ENCODE peak calls at places on chromosomes 3 and 15, in six cellular contexts. D, R, Y, G, O and L are unnamed samples.

GRCh38 chr3:177824190-177824786 is 627.0 kb upstream of the TBL1XR1 start:
- DNase-seq in D (no peak), R (no peak), Y (peak; percentile 78), G (no peak), O (no peak), L (peak; percentile 89)

GRCh38 chr15:100879461-100880138 is at the start of gene ALDH1A3:
- DNase-seq in D (no peak), R (no peak), Y (peak; percentile 83), G (peak; percentile 46), O (no peak), L (peak; percentile 13)

GRCh38 chr15:31499953-31500808 is 173.5 kb downstream of the KLF13 start:
- DNase-seq in D (no peak), R (no peak), Y (no peak), G (no peak), O (no peak), L (no peak)

GRCh38 chr15:92884813-92885461 is 15.2 kb upstream of the CHD2 start:
- DNase-seq in D (no peak), R (no peak), Y (no peak), G (no peak), O (no peak), L (peak; percentile 35)

GRCh38 chr15:80934761-80935221 is 54.8 kb downstream of the MESD start:
- DNase-seq in D (no peak), R (no peak), Y (no peak), G (no peak), O (peak; percentile 33), L (peak; percentile 83)

GRCh38 chr3:50525987-50526386 is 22.6 kb upstream of the CACNA2D2 start:
- DNase-seq in D (no peak), R (peak; percentile 39), Y (peak; percentile 64), G (peak; percentile 74), O (no peak), L (peak; percentile 63)

GRCh38 chr3:194389269-194389668 is 9.8 kb downstream of the GP5 start:
- DNase-seq in D (no peak), R (no peak), Y (no peak), G (no peak), O (no peak), L (no peak)

GRCh38 chr3:70738310-70738681 is 425.9 kb upstream of the MDFIC2 start:
- DNase-seq in D (no peak), R (no peak), Y (no peak), G (no peak), O (no peak), L (no peak)

GRCh38 chr15:57091626-57092025 is 173.2 kb downstream of the TCF12 start:
- DNase-seq in D (no peak), R (no peak), Y (no peak), G (no peak), O (no peak), L (no peak)

GRCh38 chr15:50425219-50425618 is 1.0 kb downstream of the USP8 start:
- DNase-seq in D (no peak), R (no peak), Y (no peak), G (no peak), O (no peak), L (peak; percentile 10)

GRCh38 chr3:190601597-190601996 is 87.7 kb downstream of the IL1RAP start:
- DNase-seq in D (no peak), R (no peak), Y (no peak), G (no peak), O (no peak), L (no peak)

GRCh38 chr3:141050913-141051632 is at the start of gene SPSB4:
- DNase-seq in D (peak; percentile 85), R (no peak), Y (peak; percentile 93), G (no peak), O (peak; percentile 79), L (peak; percentile 31)

GRCh38 chr3:141052570-141053069 is 1.5 kb downstream of the SPSB4 start:
- DNase-seq in D (peak; percentile 56), R (no peak), Y (peak; percentile 75), G (no peak), O (no peak), L (no peak)

GRCh38 chr3:141049681-141050080 is 1.5 kb upstream of the SPSB4 start:
- DNase-seq in D (no peak), R (no peak), Y (no peak), G (no peak), O (peak; percentile 39), L (peak; percentile 8)

GRCh38 chr3:141050576-141050912 is 603 bp upstream of the SPSB4 start:
- DNase-seq in D (no peak), R (no peak), Y (no peak), G (no peak), O (peak; percentile 28), L (no peak)

GRCh38 chr3:141051641-141052569 is 758 bp downstream of the SPSB4 start:
- DNase-seq in D (peak; percentile 58), R (no peak), Y (peak; percentile 72), G (no peak), O (no peak), L (peak; percentile 24)
- TF ChIP-seq CTCF in D (no peak), R (no peak), Y (no peak), G (no peak), O (no peak), L (no peak)

GRCh38 chr3:150729682-150730360 is 26.1 kb upstream of the ERICH6 start:
- DNase-seq in D (no peak), R (no peak), Y (no peak), G (no peak), O (no peak), L (no peak)
- TF ChIP-seq CTCF in D (no peak), R (no peak), Y (no peak), G (no peak), O (no peak), L (no peak)

GRCh38 chr15:34618073-34618472 is 34.6 kb upstream of the GOLGA8B start:
- DNase-seq in D (no peak), R (no peak), Y (no peak), G (no peak), O (no peak), L (no peak)

GRCh38 chr15:34620122-34620521 is 36.7 kb upstream of the GOLGA8B start:
- DNase-seq in D (no peak), R (no peak), Y (no peak), G (no peak), O (no peak), L (no peak)

GRCh38 chr15:34619151-34619550 is 35.7 kb upstream of the GOLGA8B start:
- DNase-seq in D (no peak), R (no peak), Y (no peak), G (no peak), O (no peak), L (no peak)

GRCh38 chr15:34613997-34614396 is 30.5 kb upstream of the GOLGA8B start:
- DNase-seq in D (no peak), R (no peak), Y (no peak), G (no peak), O (peak; percentile 10), L (no peak)

DNA sequence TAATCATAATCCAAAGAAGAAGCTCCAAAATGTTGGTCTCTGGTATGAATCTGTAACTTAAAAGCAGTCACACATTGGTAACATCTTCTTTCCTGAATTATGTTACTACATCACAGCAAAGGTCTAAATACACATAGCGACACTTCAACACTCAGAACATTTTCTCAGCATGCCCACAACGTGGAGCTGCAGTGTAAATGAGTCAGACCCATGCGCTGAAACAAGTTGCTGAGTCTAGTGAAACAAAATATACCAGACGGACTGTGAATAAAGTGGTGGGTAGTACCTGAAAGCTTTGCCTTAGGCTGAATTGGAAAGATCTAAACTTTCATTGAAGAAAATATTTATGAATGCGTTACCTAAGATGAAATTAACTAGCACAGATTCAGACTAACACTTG is 33.2 kb upstream of the GOLGA8B start:
- DNase-seq in D (no peak), R (no peak), Y (no peak), G (no peak), O (peak; percentile 55), L (peak; percentile 87)
- TF ChIP-seq CTCF in D (peak; percentile 48), R (no peak), Y (no peak), G (no peak), O (peak; percentile 32), L (peak; percentile 63)

DNA sequence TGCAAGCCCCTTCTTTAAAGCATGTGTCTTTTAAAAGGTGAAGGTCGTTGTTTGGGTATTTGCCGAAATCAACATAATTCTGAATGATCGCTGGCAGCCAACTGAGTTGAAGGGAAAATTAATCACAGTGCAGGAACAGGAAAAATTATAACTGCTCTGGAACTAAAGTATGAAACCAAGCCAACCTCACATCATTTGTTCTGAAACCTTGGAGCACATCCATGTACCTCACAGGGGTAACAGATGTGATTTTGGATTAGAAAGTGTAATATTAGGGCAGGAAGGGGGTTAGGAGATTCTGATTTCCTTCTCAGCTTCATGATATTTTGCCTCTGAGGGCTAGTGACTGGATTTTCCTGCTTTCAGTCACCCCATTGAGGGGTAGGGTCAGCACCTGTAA is 52.1 kb upstream of the PTX3 start:
- DNase-seq in D (no peak), R (no peak), Y (no peak), G (no peak), O (no peak), L (no peak)
- TF ChIP-seq CTCF in D (no peak), R (no peak), Y (no peak), G (no peak), O (no peak), L (no peak)

GRCh38 chr3:134378384-134378783 is 4.1 kb upstream of the AMOTL2 start:
- DNase-seq in D (no peak), R (no peak), Y (peak; percentile 77), G (no peak), O (peak; percentile 68), L (peak; percentile 57)
- TF ChIP-seq CTCF in D (peak; percentile 48), R (no peak), Y (peak; percentile 71), G (peak; percentile 59), O (peak; percentile 70), L (peak; percentile 68)

GRCh38 chr3:112500621-112501020 is 1.3 kb upstream of the BTLA start:
- DNase-seq in D (no peak), R (no peak), Y (no peak), G (no peak), O (no peak), L (no peak)
- TF ChIP-seq CTCF in D (no peak), R (no peak), Y (no peak), G (no peak), O (no peak), L (no peak)

GRCh38 chr15:32659340-32659831 is 17.9 kb downstream of the SCG5 start:
- DNase-seq in D (no peak), R (no peak), Y (peak; percentile 56), G (no peak), O (no peak), L (peak; percentile 57)
- TF ChIP-seq CTCF in D (no peak), R (no peak), Y (no peak), G (no peak), O (no peak), L (peak; percentile 11)